ENCODE peak calls at places on chromosomes 16 and 17, in four cellular contexts. One of them, this sample, is unnamed.

GRCh38 chr17:58112970-58113631 is 29.9 kb downstream of the DYNLL2 start:
- DNase-seq in fibroblast of gingiva: peak
- DNase-seq in skeletal muscle cell: peak
- DNase-seq in brain microvascular endothelial cell: peak
- DNase-seq in this sample: peak

GRCh38 chr16:63925221-63925620 is 1196.6 kb downstream of the CDH11 start:
- DNase-seq in fibroblast of gingiva: no peak
- DNase-seq in skeletal muscle cell: no peak
- DNase-seq in brain microvascular endothelial cell: no peak
- DNase-seq in this sample: no peak

GRCh38 chr17:75721463-75722011 is 278 bp downstream of the ITGB4 start:
- DNase-seq in fibroblast of gingiva: no peak
- DNase-seq in skeletal muscle cell: no peak
- DNase-seq in brain microvascular endothelial cell: no peak
- DNase-seq in this sample: no peak

GRCh38 chr17:77596491-77597420 is 361.7 kb upstream of the TNRC6C start:
- DNase-seq in fibroblast of gingiva: no peak
- DNase-seq in skeletal muscle cell: no peak
- DNase-seq in brain microvascular endothelial cell: no peak
- DNase-seq in this sample: no peak

GRCh38 chr17:35189291-35189690 is 4.9 kb downstream of the SLC35G3 start:
- DNase-seq in fibroblast of gingiva: no peak
- DNase-seq in skeletal muscle cell: no peak
- DNase-seq in brain microvascular endothelial cell: no peak
- DNase-seq in this sample: no peak

GRCh38 chr16:27822529-27823437 is 240.7 kb downstream of the GSG1L start:
- DNase-seq in fibroblast of gingiva: no peak
- DNase-seq in skeletal muscle cell: no peak
- DNase-seq in brain microvascular endothelial cell: no peak
- DNase-seq in this sample: peak

GRCh38 chr16:11405331-11406176 is 60.3 kb downstream of the RMI2 start:
- DNase-seq in fibroblast of gingiva: no peak
- DNase-seq in skeletal muscle cell: no peak
- DNase-seq in brain microvascular endothelial cell: peak
- DNase-seq in this sample: no peak

GRCh38 chr17:76076100-76076764 is 1.7 kb downstream of the GALR2 start:
- DNase-seq in fibroblast of gingiva: no peak
- DNase-seq in skeletal muscle cell: no peak
- DNase-seq in brain microvascular endothelial cell: no peak
- DNase-seq in this sample: no peak

GRCh38 chr16:27355610-27356009 is 41.8 kb downstream of the IL4R start:
- DNase-seq in fibroblast of gingiva: peak
- DNase-seq in skeletal muscle cell: no peak
- DNase-seq in brain microvascular endothelial cell: peak
- DNase-seq in this sample: no peak

GRCh38 chr17:47207143-47208067 is 1.7 kb upstream of the MYL4 start:
- DNase-seq in fibroblast of gingiva: no peak
- DNase-seq in skeletal muscle cell: no peak
- DNase-seq in brain microvascular endothelial cell: no peak
- DNase-seq in this sample: no peak

GRCh38 chr17:71948703-71949422 is 172.0 kb upstream of the SOX9 start:
- DNase-seq in fibroblast of gingiva: peak
- DNase-seq in skeletal muscle cell: no peak
- DNase-seq in brain microvascular endothelial cell: no peak
- DNase-seq in this sample: no peak

GRCh38 chr17:40329981-40330794 is 21.2 kb downstream of the RARA start:
- DNase-seq in fibroblast of gingiva: no peak
- DNase-seq in skeletal muscle cell: no peak
- DNase-seq in brain microvascular endothelial cell: no peak
- DNase-seq in this sample: peak

GRCh38 chr17:292531-293382 is 59.9 kb downstream of the RPH3AL start:
- DNase-seq in fibroblast of gingiva: no peak
- DNase-seq in skeletal muscle cell: no peak
- DNase-seq in brain microvascular endothelial cell: no peak
- DNase-seq in this sample: no peak

GRCh38 chr16:70744366-70744765 is 56.6 kb downstream of the VAC14 start:
- DNase-seq in fibroblast of gingiva: no peak
- DNase-seq in skeletal muscle cell: no peak
- DNase-seq in brain microvascular endothelial cell: no peak
- DNase-seq in this sample: no peak

GRCh38 chr17:75571197-75571884 is 16.3 kb upstream of the MYO15B start:
- DNase-seq in fibroblast of gingiva: no peak
- DNase-seq in skeletal muscle cell: no peak
- DNase-seq in brain microvascular endothelial cell: peak
- DNase-seq in this sample: no peak

GRCh38 chr17:77306790-77307478 is 166.2 kb downstream of the SEC14L1 start:
- DNase-seq in fibroblast of gingiva: no peak
- DNase-seq in skeletal muscle cell: no peak
- DNase-seq in brain microvascular endothelial cell: no peak
- DNase-seq in this sample: no peak

GRCh38 chr16:56589141-56590039 is at the start of gene MT3:
- DNase-seq in fibroblast of gingiva: no peak
- DNase-seq in skeletal muscle cell: no peak
- DNase-seq in brain microvascular endothelial cell: no peak
- DNase-seq in this sample: peak

GRCh38 chr16:19598805-19599204 is 43.3 kb downstream of the VPS35L start:
- DNase-seq in fibroblast of gingiva: no peak
- DNase-seq in skeletal muscle cell: no peak
- DNase-seq in brain microvascular endothelial cell: no peak
- DNase-seq in this sample: no peak

GRCh38 chr17:60594747-60595146 is 5.2 kb upstream of the PPM1D start:
- DNase-seq in fibroblast of gingiva: no peak
- DNase-seq in skeletal muscle cell: no peak
- DNase-seq in brain microvascular endothelial cell: no peak
- DNase-seq in this sample: peak

GRCh38 chr17:4604111-4604644 is 19.8 kb downstream of the SMTNL2 start:
- DNase-seq in fibroblast of gingiva: peak
- DNase-seq in skeletal muscle cell: peak
- DNase-seq in brain microvascular endothelial cell: peak
- DNase-seq in this sample: peak

GRCh38 chr16:49514391-49514980 is 140.9 kb downstream of the C16orf78 start:
- DNase-seq in fibroblast of gingiva: no peak
- DNase-seq in skeletal muscle cell: no peak
- DNase-seq in brain microvascular endothelial cell: no peak
- DNase-seq in this sample: no peak

GRCh38 chr17:17897442-17897841 is 60.7 kb upstream of the SREBF1 start:
- DNase-seq in fibroblast of gingiva: no peak
- DNase-seq in skeletal muscle cell: no peak
- DNase-seq in brain microvascular endothelial cell: no peak
- DNase-seq in this sample: no peak

GRCh38 chr17:35981246-35981645 is at the start of gene CCL16:
- DNase-seq in fibroblast of gingiva: no peak
- DNase-seq in skeletal muscle cell: no peak
- DNase-seq in brain microvascular endothelial cell: no peak
- DNase-seq in this sample: no peak

This sample was measured in COR-L47.